ENCODE peak calls at places on chromosomes 1 and 21, in seven cellular contexts. One of them, this sample, is unnamed.

GRCh38 chr1:100734716-100735115 is 15.2 kb downstream of the VCAM1 start:
- DNase-seq in H9: no peak
- DNase-seq in mesenchymal stem cell: peak
- DNase-seq in neuronal stem cell: no peak
- DNase-seq in IMR-90: peak
- DNase-seq in H1: no peak
- DNase-seq in trophoblast cell: no peak
- DNase-seq in this sample: no peak

GRCh38 chr1:217614319-217614718 is 16.6 kb downstream of the GPATCH2 start:
- DNase-seq in mesenchymal stem cell: no peak
- DNase-seq in neuronal stem cell: no peak
- DNase-seq in IMR-90: no peak
- DNase-seq in trophoblast cell: no peak
- DNase-seq in H9: no peak
- DNase-seq in H1: no peak
- DNase-seq in this sample: no peak

GRCh38 chr1:53346814-53347176 is 18.9 kb upstream of the LRP8 start:
- DNase-seq in trophoblast cell: no peak
- DNase-seq in H9: peak
- DNase-seq in mesenchymal stem cell: no peak
- DNase-seq in IMR-90: no peak
- DNase-seq in H1: no peak
- DNase-seq in neuronal stem cell: no peak
- DNase-seq in this sample: no peak

GRCh38 chr1:236534164-236534651 is 10.4 kb downstream of the LGALS8 start:
- DNase-seq in neuronal stem cell: no peak
- DNase-seq in H1: no peak
- DNase-seq in mesenchymal stem cell: peak
- DNase-seq in trophoblast cell: no peak
- DNase-seq in IMR-90: peak
- DNase-seq in H9: no peak
- DNase-seq in this sample: no peak

GRCh38 chr21:32940079-32941014 is 85.4 kb upstream of the OLIG2 start:
- DNase-seq in mesenchymal stem cell: peak
- DNase-seq in H9: peak
- DNase-seq in trophoblast cell: peak
- DNase-seq in IMR-90: peak
- DNase-seq in H1: no peak
- DNase-seq in neuronal stem cell: peak
- DNase-seq in this sample: peak

GRCh38 chr1:214219916-214220315 is 61.0 kb upstream of the SMYD2 start:
- DNase-seq in trophoblast cell: peak
- DNase-seq in H1: no peak
- DNase-seq in neuronal stem cell: no peak
- DNase-seq in mesenchymal stem cell: no peak
- DNase-seq in IMR-90: peak
- DNase-seq in H9: no peak
- DNase-seq in this sample: no peak

GRCh38 chr1:23899070-23899469 is 14.1 kb downstream of the CNR2 start:
- DNase-seq in H9: no peak
- DNase-seq in H1: no peak
- DNase-seq in mesenchymal stem cell: no peak
- DNase-seq in trophoblast cell: no peak
- DNase-seq in IMR-90: no peak
- DNase-seq in neuronal stem cell: no peak
- DNase-seq in this sample: no peak

GRCh38 chr1:66575739-66576138 is 41.8 kb downstream of the SGIP1 start:
- DNase-seq in IMR-90: peak
- DNase-seq in trophoblast cell: peak
- DNase-seq in H1: no peak
- DNase-seq in mesenchymal stem cell: peak
- DNase-seq in H9: no peak
- DNase-seq in neuronal stem cell: no peak
- DNase-seq in this sample: no peak

GRCh38 chr1:158180741-158181576 is at the start of gene CD1D:
- DNase-seq in trophoblast cell: no peak
- DNase-seq in mesenchymal stem cell: peak
- DNase-seq in IMR-90: no peak
- DNase-seq in neuronal stem cell: peak
- DNase-seq in H9: peak
- DNase-seq in H1: peak
- DNase-seq in this sample: peak

GRCh38 chr1:207698822-207699483 is 52.9 kb upstream of the CD46 start:
- DNase-seq in trophoblast cell: peak
- DNase-seq in mesenchymal stem cell: peak
- DNase-seq in neuronal stem cell: peak
- DNase-seq in H1: peak
- DNase-seq in H9: peak
- DNase-seq in IMR-90: peak
- DNase-seq in this sample: peak

GRCh38 chr1:160001440-160001839 is 30.4 kb downstream of the PIGM start:
- DNase-seq in H1: no peak
- DNase-seq in IMR-90: no peak
- DNase-seq in neuronal stem cell: no peak
- DNase-seq in H9: no peak
- DNase-seq in mesenchymal stem cell: no peak
- DNase-seq in trophoblast cell: no peak
- DNase-seq in this sample: no peak

GRCh38 chr1:151715726-151716404 is 738 bp downstream of the CELF3 start:
- DNase-seq in IMR-90: no peak
- DNase-seq in mesenchymal stem cell: no peak
- DNase-seq in H1: no peak
- DNase-seq in H9: peak
- DNase-seq in neuronal stem cell: peak
- DNase-seq in trophoblast cell: no peak
- DNase-seq in this sample: peak

GRCh38 chr1:210132582-210132981 is 100.0 kb upstream of the SERTAD4 start:
- DNase-seq in H9: no peak
- DNase-seq in IMR-90: peak
- DNase-seq in neuronal stem cell: peak
- DNase-seq in H1: no peak
- DNase-seq in trophoblast cell: peak
- DNase-seq in mesenchymal stem cell: peak
- DNase-seq in this sample: peak

GRCh38 chr21:42892582-42892930 is 553 bp upstream of the NDUFV3 start:
- DNase-seq in IMR-90: no peak
- DNase-seq in neuronal stem cell: peak
- DNase-seq in H9: no peak
- DNase-seq in trophoblast cell: no peak
- DNase-seq in H1: no peak
- DNase-seq in mesenchymal stem cell: no peak
- DNase-seq in this sample: no peak

GRCh38 chr1:212498243-212498642 is 65.5 kb downstream of the NENF start:
- DNase-seq in IMR-90: peak
- DNase-seq in trophoblast cell: peak
- DNase-seq in neuronal stem cell: no peak
- DNase-seq in mesenchymal stem cell: peak
- DNase-seq in H1: no peak
- DNase-seq in H9: no peak
- DNase-seq in this sample: no peak

GRCh38 chr1:55827350-55827749 is 612.2 kb upstream of the USP24 start:
- DNase-seq in H9: no peak
- DNase-seq in mesenchymal stem cell: peak
- DNase-seq in neuronal stem cell: no peak
- DNase-seq in trophoblast cell: peak
- DNase-seq in IMR-90: peak
- DNase-seq in H1: no peak
- DNase-seq in this sample: no peak

GRCh38 chr1:87435484-87435883 is 106.8 kb downstream of the LMO4 start:
- DNase-seq in IMR-90: no peak
- DNase-seq in mesenchymal stem cell: peak
- DNase-seq in trophoblast cell: peak
- DNase-seq in H9: no peak
- DNase-seq in neuronal stem cell: no peak
- DNase-seq in H1: no peak
- DNase-seq in this sample: no peak

GRCh38 chr1:181314010-181314409 is 169.3 kb upstream of the CACNA1E start:
- DNase-seq in trophoblast cell: no peak
- DNase-seq in H9: no peak
- DNase-seq in H1: no peak
- DNase-seq in IMR-90: no peak
- DNase-seq in neuronal stem cell: no peak
- DNase-seq in mesenchymal stem cell: no peak
- DNase-seq in this sample: no peak

GRCh38 chr1:223725578-223725977 is 13.2 kb downstream of the CAPN2 start:
- DNase-seq in trophoblast cell: no peak
- DNase-seq in neuronal stem cell: no peak
- DNase-seq in IMR-90: no peak
- DNase-seq in H9: no peak
- DNase-seq in H1: no peak
- DNase-seq in mesenchymal stem cell: no peak
- DNase-seq in this sample: no peak

GRCh38 chr1:7315316-7315715 is 455.8 kb upstream of the VAMP3 start:
- DNase-seq in IMR-90: peak
- DNase-seq in H9: peak
- DNase-seq in neuronal stem cell: no peak
- DNase-seq in H1: no peak
- DNase-seq in mesenchymal stem cell: no peak
- DNase-seq in trophoblast cell: no peak
- DNase-seq in this sample: no peak

GRCh38 chr1:27403065-27403726 is 10.8 kb downstream of the GPR3 start:
- DNase-seq in H1: no peak
- DNase-seq in neuronal stem cell: no peak
- DNase-seq in IMR-90: peak
- DNase-seq in trophoblast cell: peak
- DNase-seq in mesenchymal stem cell: peak
- DNase-seq in H9: peak
- DNase-seq in this sample: peak

GRCh38 chr1:66532798-66533783 is 862 bp upstream of the SGIP1 start:
- DNase-seq in H9: peak
- DNase-seq in mesenchymal stem cell: peak
- DNase-seq in trophoblast cell: peak
- DNase-seq in IMR-90: peak
- DNase-seq in neuronal stem cell: peak
- DNase-seq in H1: no peak
- DNase-seq in this sample: peak

GRCh38 chr1:101363891-101364318 is 127.1 kb downstream of the S1PR1 start:
- DNase-seq in H1: no peak
- DNase-seq in mesenchymal stem cell: no peak
- DNase-seq in H9: no peak
- DNase-seq in IMR-90: no peak
- DNase-seq in trophoblast cell: no peak
- DNase-seq in neuronal stem cell: no peak
- DNase-seq in this sample: no peak

GRCh38 chr1:33696962-33697361 is 166.9 kb upstream of the HMGB4 start:
- DNase-seq in neuronal stem cell: no peak
- DNase-seq in IMR-90: no peak
- DNase-seq in H9: no peak
- DNase-seq in mesenchymal stem cell: no peak
- DNase-seq in H1: no peak
- DNase-seq in trophoblast cell: no peak
- DNase-seq in this sample: no peak

GRCh38 chr1:33696311-33696710 is 167.6 kb upstream of the HMGB4 start:
- DNase-seq in IMR-90: no peak
- DNase-seq in mesenchymal stem cell: no peak
- DNase-seq in trophoblast cell: no peak
- DNase-seq in H9: no peak
- DNase-seq in H1: no peak
- DNase-seq in neuronal stem cell: no peak
- DNase-seq in this sample: no peak

GRCh38 chr1:33687000-33687399 is 176.9 kb upstream of the HMGB4 start:
- DNase-seq in mesenchymal stem cell: no peak
- DNase-seq in trophoblast cell: no peak
- DNase-seq in neuronal stem cell: no peak
- DNase-seq in IMR-90: no peak
- DNase-seq in H9: no peak
- DNase-seq in H1: no peak
- DNase-seq in this sample: no peak

GRCh38 chr1:33697816-33698215 is 166.1 kb upstream of the HMGB4 start:
- DNase-seq in IMR-90: no peak
- DNase-seq in mesenchymal stem cell: no peak
- DNase-seq in H1: no peak
- DNase-seq in trophoblast cell: no peak
- DNase-seq in H9: no peak
- DNase-seq in neuronal stem cell: no peak
- DNase-seq in this sample: no peak

GRCh38 chr1:33692216-33693188 is 171.4 kb upstream of the HMGB4 start:
- DNase-seq in mesenchymal stem cell: no peak
- DNase-seq in trophoblast cell: no peak
- DNase-seq in H9: no peak
- DNase-seq in H1: no peak
- DNase-seq in neuronal stem cell: no peak
- DNase-seq in IMR-90: no peak
- DNase-seq in this sample: no peak
- H3K23ac ChIP-seq in mesenchymal stem cell: no peak
- H3K23ac ChIP-seq in trophoblast cell: no peak
- H3K23ac ChIP-seq in H9: no peak
- H3K23ac ChIP-seq in H1: no peak
- H3K23ac ChIP-seq in neuronal stem cell: no peak
- H3K23ac ChIP-seq in IMR-90: no peak
- H3K23ac ChIP-seq in this sample: no peak

DNA sequence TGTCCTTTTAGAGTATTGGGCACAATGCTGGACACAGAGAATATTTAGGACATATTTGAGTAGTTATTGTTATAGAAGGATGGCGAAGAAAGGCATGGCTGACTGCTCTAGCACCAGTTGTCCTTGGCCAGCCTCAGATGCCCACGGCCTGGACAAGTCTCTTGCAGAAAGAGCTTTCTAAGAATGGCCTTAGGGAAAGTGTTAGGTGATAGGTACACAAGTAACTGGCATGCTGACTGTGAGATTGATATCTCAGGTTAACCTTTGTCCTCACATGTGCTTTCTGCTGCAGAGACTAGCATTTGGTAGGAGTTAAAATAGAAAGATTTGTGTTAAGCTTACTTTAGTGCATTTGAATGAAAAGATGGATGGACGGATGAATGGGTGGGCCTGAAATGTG is 10.1 kb downstream of the SFT2D2 start:
- DNase-seq in neuronal stem cell: no peak
- DNase-seq in H1: no peak
- DNase-seq in mesenchymal stem cell: no peak
- DNase-seq in H9: no peak
- DNase-seq in IMR-90: no peak
- DNase-seq in trophoblast cell: peak
- DNase-seq in this sample: no peak
- H2AK5ac ChIP-seq in neuronal stem cell: no peak
- H2AK5ac ChIP-seq in H1: no peak
- H2AK5ac ChIP-seq in mesenchymal stem cell: no peak
- H2AK5ac ChIP-seq in H9: no peak
- H2AK5ac ChIP-seq in IMR-90: no peak
- H2AK5ac ChIP-seq in trophoblast cell: no peak
- H2AK5ac ChIP-seq in this sample: no peak

GRCh38 chr21:29657228-29657989 is 282.4 kb downstream of the GRIK1 start:
- DNase-seq in trophoblast cell: no peak
- DNase-seq in neuronal stem cell: no peak
- DNase-seq in H1: no peak
- DNase-seq in IMR-90: no peak
- DNase-seq in H9: no peak
- DNase-seq in mesenchymal stem cell: no peak
- DNase-seq in this sample: no peak
- H2BK120ac ChIP-seq in trophoblast cell: no peak
- H2BK120ac ChIP-seq in neuronal stem cell: no peak
- H2BK120ac ChIP-seq in H1: no peak
- H2BK120ac ChIP-seq in IMR-90: peak
- H2BK120ac ChIP-seq in H9: no peak
- H2BK120ac ChIP-seq in mesenchymal stem cell: no peak
- H2BK120ac ChIP-seq in this sample: no peak

DNA sequence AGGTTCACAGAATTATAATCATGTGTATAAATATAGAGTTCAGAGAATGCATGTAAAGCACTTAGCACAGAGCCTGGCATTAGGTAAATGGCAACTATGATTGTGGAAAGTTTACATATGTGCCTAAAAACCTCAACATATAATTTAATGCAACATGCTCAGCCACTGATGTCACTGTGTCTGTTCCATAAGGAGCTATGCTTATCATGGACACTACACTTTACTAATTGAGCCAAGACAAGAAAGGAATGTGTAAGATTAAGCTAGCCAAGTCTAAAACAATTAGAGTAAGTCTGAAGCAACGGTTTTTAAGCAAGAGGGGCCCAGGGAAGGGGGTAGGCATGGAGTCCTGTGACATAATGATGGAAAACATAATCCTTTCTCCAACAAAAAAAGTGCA is 61.5 kb downstream of the GNG12 start:
- DNase-seq in neuronal stem cell: no peak
- DNase-seq in mesenchymal stem cell: peak
- DNase-seq in H9: no peak
- DNase-seq in H1: no peak
- DNase-seq in IMR-90: no peak
- DNase-seq in trophoblast cell: no peak
- DNase-seq in this sample: no peak
- H3K23ac ChIP-seq in neuronal stem cell: no peak
- H3K23ac ChIP-seq in mesenchymal stem cell: no peak
- H3K23ac ChIP-seq in H9: no peak
- H3K23ac ChIP-seq in H1: no peak
- H3K23ac ChIP-seq in IMR-90: no peak
- H3K23ac ChIP-seq in trophoblast cell: no peak
- H3K23ac ChIP-seq in this sample: no peak